ENCODE peak calls at places on chromosomes 2 and 18, in five cellular contexts. Y is IMR-90, P is neuronal stem cell, H is H1, N is mesenchymal stem cell. A is an unnamed sample. For H3K4me1, the result is how much of the 10 kb centered on the place peaks cover.

GRCh38 chr2:63555931-63556330 is 32.3 kb downstream of the WDPCP start:
- DNase-seq in Y (no peak), P (no peak), H (no peak), N (no peak), A (no peak)

GRCh38 chr2:84636080-84636971 is 120.0 kb downstream of the DNAH6 start:
- DNase-seq in Y (no peak), P (no peak), H (no peak), N (no peak), A (no peak)

GRCh38 chr2:172655838-172656573 is 79.6 kb upstream of the RAPGEF4 start:
- DNase-seq in Y (peak), P (no peak), H (no peak), N (no peak), A (no peak)

GRCh38 chr2:10221443-10221842 is 81.3 kb upstream of the HPCAL1 start:
- DNase-seq in Y (no peak), P (no peak), H (no peak), N (no peak), A (no peak)

GRCh38 chr2:67581751-67582150 is 184.6 kb downstream of the ETAA1 start:
- DNase-seq in Y (no peak), P (no peak), H (peak), N (no peak), A (peak)

GRCh38 chr2:237150831-237151230 is 65.1 kb downstream of the COPS8 start:
- DNase-seq in Y (no peak), P (no peak), H (no peak), N (no peak), A (no peak)

GRCh38 chr2:160390544-160391258 is 102.9 kb downstream of the RBMS1 start:
- DNase-seq in Y (peak), P (no peak), H (no peak), N (no peak), A (no peak)

GRCh38 chr18:79513381-79514081 is 117.8 kb downstream of the NFATC1 start:
- DNase-seq in Y (no peak), P (no peak), H (no peak), N (no peak), A (peak)

GRCh38 chr2:117056376-117056748 is 758.1 kb upstream of the DDX18 start:
- DNase-seq in Y (no peak), P (no peak), H (no peak), N (no peak), A (no peak)

GRCh38 chr2:196453613-196454047 is 185.9 kb upstream of the CCDC150 start:
- DNase-seq in Y (peak), P (peak), H (no peak), N (peak), A (peak)

GRCh38 chr2:43068053-43068471 is 158.3 kb downstream of the ZFP36L2 start:
- DNase-seq in Y (no peak), P (peak), H (peak), N (no peak), A (peak)

GRCh38 chr2:159262904-159263303 is 23.6 kb downstream of the WDSUB1 start:
- DNase-seq in Y (no peak), P (no peak), H (no peak), N (peak), A (no peak)

GRCh38 chr18:21742323-21742687 is 1.7 kb downstream of the MIB1 start:
- DNase-seq in Y (peak), P (no peak), H (no peak), N (peak), A (no peak)

GRCh38 chr2:78202986-78203670 is 681.0 kb upstream of the LRRTM4 start:
- DNase-seq in Y (no peak), P (no peak), H (no peak), N (peak), A (no peak)

GRCh38 chr2:24819442-24820174 is 26.4 kb downstream of the CENPO start:
- DNase-seq in Y (no peak), P (no peak), H (peak), N (no peak), A (no peak)

GRCh38 chr2:217293607-217294006 is 433.7 kb upstream of the TNP1 start:
- DNase-seq in Y (peak), P (no peak), H (no peak), N (peak), A (no peak)

GRCh38 chr2:96860065-96861029 is 2.5 kb upstream of the ANKRD39 start:
- DNase-seq in Y (no peak), P (no peak), H (peak), N (no peak), A (peak)

GRCh38 chr2:179486969-179487752 is 222.5 kb upstream of the SESTD1 start:
- DNase-seq in Y (no peak), P (no peak), H (no peak), N (no peak), A (no peak)

GRCh38 chr2:27021253-27021801 is 11.4 kb upstream of the TMEM214 start:
- DNase-seq in Y (no peak), P (no peak), H (no peak), N (peak), A (no peak)

GRCh38 chr18:63882333-63883141 is 5.0 kb upstream of the SERPINB2 start:
- DNase-seq in Y (peak), P (no peak), H (no peak), N (peak), A (no peak)

GRCh38 chr2:239225456-239225855 is 175.4 kb downstream of the HDAC4 start:
- DNase-seq in Y (no peak), P (no peak), H (no peak), N (no peak), A (no peak)

GRCh38 chr2:88959480-88960204 is 268.2 kb downstream of the RPIA start:
- DNase-seq in Y (peak), P (no peak), H (no peak), N (no peak), A (no peak)

GRCh38 chr2:130819915-130820861 is 16.5 kb upstream of the ARHGEF4 start:
- DNase-seq in Y (no peak), P (no peak), H (peak), N (no peak), A (peak)

GRCh38 chr2:237488901-237489860 is 2.1 kb downstream of the MLPH start:
- DNase-seq in Y (peak), P (no peak), H (no peak), N (no peak), A (no peak)

GRCh38 chr2:112160591-112161250 is 22.5 kb downstream of the FBLN7 start:
- DNase-seq in Y (no peak), P (no peak), H (no peak), N (no peak), A (no peak)

GRCh38 chr2:101120124-101120996 is 30.8 kb downstream of the TBC1D8 start:
- DNase-seq in Y (peak), P (no peak), H (no peak), N (peak), A (no peak)

GRCh38 chr2:220001693-220002260 is 374.3 kb downstream of the SLC4A3 start:
- DNase-seq in Y (peak), P (no peak), H (no peak), N (peak), A (no peak)

GRCh38 chr2:39730685-39731302 is 48.3 kb downstream of the THUMPD2 start:
- DNase-seq in Y (peak), P (no peak), H (no peak), N (peak), A (no peak)

GRCh38 chr2:172102159-172102857 is 392 bp downstream of the DLX2 start:
- DNase-seq in Y (peak), P (no peak), H (no peak), N (peak), A (no peak)

GRCh38 chr18:9951022-9951859 is 37.4 kb downstream of the VAPA start:
- DNase-seq in Y (peak), P (peak), H (no peak), N (peak), A (peak)
- H2BK15ac ChIP-seq in Y (no peak), P (no peak), H (no peak), N (no peak), A (no peak)

DNA sequence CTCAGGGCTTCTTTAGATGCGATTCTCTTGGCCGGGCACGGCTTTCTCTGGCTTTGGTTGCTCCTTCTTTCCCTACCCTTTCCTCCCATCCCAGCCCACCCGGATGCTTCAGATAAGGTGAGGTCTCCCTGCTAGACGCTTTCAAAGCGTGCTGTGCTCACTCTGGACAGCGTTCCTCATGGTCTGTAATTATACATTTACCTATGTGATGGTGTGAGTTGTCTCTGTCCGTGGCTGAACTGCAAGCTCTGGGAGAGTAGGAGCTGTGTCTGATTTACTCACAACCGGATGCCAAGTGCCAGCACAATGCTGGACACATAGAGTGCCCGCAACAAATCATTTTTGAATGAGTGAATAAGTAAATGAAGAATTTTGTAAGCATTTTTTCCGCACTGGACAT is 26.8 kb upstream of the PNPT1 start:
- DNase-seq in Y (no peak), P (no peak), H (no peak), N (no peak), A (no peak)
- H3K4me1 ChIP-seq in Y (under half), P (under half), H (under half), N (under half), A (under half)

GRCh38 chr2:183881978-183882377 is 716.4 kb upstream of the ZNF804A start:
- DNase-seq in Y (no peak), P (no peak), H (no peak), N (no peak), A (no peak)
- H4K91ac ChIP-seq in Y (no peak), P (no peak), H (no peak), N (no peak), A (no peak)

GRCh38 chr2:215486973-215487372 is 51.1 kb upstream of the FN1 start:
- DNase-seq in Y (no peak), P (no peak), H (no peak), N (no peak), A (no peak)
- H2BK15ac ChIP-seq in Y (no peak), P (no peak), H (no peak), N (no peak), A (no peak)

GRCh38 chr2:37643102-37644078 is 28.1 kb downstream of the CDC42EP3 start:
- DNase-seq in Y (no peak), P (no peak), H (no peak), N (no peak), A (no peak)
- H3K4me1 ChIP-seq in Y (under half), P (under half), H (under half), N (under half), A (under half)

GRCh38 chr2:206512999-206513398 is 69.7 kb downstream of the ADAM23 start:
- DNase-seq in Y (no peak), P (no peak), H (no peak), N (no peak), A (no peak)
- H4K91ac ChIP-seq in Y (no peak), P (no peak), H (no peak), N (no peak), A (no peak)

GRCh38 chr2:37656512-37657423 is 14.7 kb downstream of the CDC42EP3 start:
- DNase-seq in Y (no peak), P (peak), H (no peak), N (peak), A (peak)
- H2BK15ac ChIP-seq in Y (peak), P (no peak), H (no peak), N (no peak), A (no peak)

A was measured in H9.